ENCODE peak calls at places on chromosome 1, in four cellular contexts. One of them, this sample, is unnamed.
A peak's percentile ranks its signal among the peaks of the same experiment; 100 is the strongest.

GRCh38 chr1:22018583-22019559 is 17.4 kb downstream of the CELA3A start:
- DNase-seq in HepG2: no peak
- DNase-seq in K562: peak; percentile 86
- DNase-seq in A549: no peak
- DNase-seq in this sample: no peak

GRCh38 chr1:204493882-204494280 is 724 bp downstream of the PIK3C2B start:
- DNase-seq in HepG2: peak; percentile 85
- DNase-seq in K562: peak; percentile 71
- DNase-seq in A549: peak; percentile 58
- DNase-seq in this sample: no peak

GRCh38 chr1:97008226-97008625 is 286.6 kb downstream of the PTBP2 start:
- DNase-seq in HepG2: no peak
- DNase-seq in K562: no peak
- DNase-seq in A549: no peak
- DNase-seq in this sample: no peak

GRCh38 chr1:33097137-33097611 is 16.2 kb downstream of the AZIN2 start:
- DNase-seq in HepG2: no peak
- DNase-seq in K562: peak; percentile 69
- DNase-seq in A549: no peak
- DNase-seq in this sample: no peak

GRCh38 chr1:43207229-43207853 is 35.2 kb downstream of the CFAP57 start:
- DNase-seq in HepG2: no peak
- DNase-seq in K562: no peak
- DNase-seq in A549: peak; percentile 26
- DNase-seq in this sample: no peak

GRCh38 chr1:94927405-94928175 is 680 bp upstream of the CNN3 start:
- DNase-seq in HepG2: peak; percentile 59
- DNase-seq in K562: no peak
- DNase-seq in A549: no peak
- DNase-seq in this sample: no peak

GRCh38 chr1:33815061-33815460 is 48.8 kb upstream of the HMGB4 start:
- DNase-seq in HepG2: no peak
- DNase-seq in K562: no peak
- DNase-seq in A549: no peak
- DNase-seq in this sample: no peak

GRCh38 chr1:37478451-37478871 is 4.1 kb downstream of the ZC3H12A start:
- DNase-seq in HepG2: no peak
- DNase-seq in K562: peak; percentile 53
- DNase-seq in A549: no peak
- DNase-seq in this sample: no peak

GRCh38 chr1:31639543-31639942 is 5.1 kb downstream of the PEF1 start:
- DNase-seq in HepG2: no peak
- DNase-seq in K562: no peak
- DNase-seq in A549: no peak
- DNase-seq in this sample: no peak

DNA sequence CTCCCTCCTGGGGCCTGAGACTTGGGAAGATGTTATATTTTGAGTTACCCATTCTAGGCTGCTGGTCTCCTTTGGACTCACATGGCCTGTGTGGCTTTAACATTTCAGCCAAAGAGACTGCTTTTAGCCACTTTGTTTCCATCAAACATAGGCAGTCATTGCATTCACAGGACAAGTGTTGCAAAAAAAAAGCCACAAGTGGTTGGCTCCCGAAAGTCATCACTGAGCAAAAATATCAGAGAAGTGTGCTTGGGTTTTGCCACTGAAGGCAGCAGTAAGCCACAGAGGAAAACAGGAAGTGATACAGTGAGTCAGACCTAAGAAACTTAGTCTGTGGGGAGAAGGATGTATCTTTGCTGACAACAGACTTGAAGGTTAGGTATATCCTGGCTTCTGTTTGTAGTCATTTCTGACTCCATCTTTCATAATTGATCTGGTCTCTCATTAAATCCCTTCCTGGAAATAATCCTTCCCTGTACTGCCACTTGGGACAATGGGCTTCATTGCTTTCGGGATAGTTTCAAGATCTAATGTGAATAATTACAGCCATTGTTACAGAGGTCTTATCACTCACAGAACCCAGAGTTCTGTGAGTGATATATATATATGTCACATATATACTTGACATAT is 80.9 kb downstream of the COLGALT2 start:
- DNase-seq in HepG2: no peak
- DNase-seq in K562: peak; percentile 71
- DNase-seq in A549: no peak
- DNase-seq in this sample: no peak
- TF ChIP-seq CTCF in HepG2: no peak
- TF ChIP-seq CTCF in K562: peak; percentile 74
- TF ChIP-seq CTCF in A549: no peak
- TF ChIP-seq CTCF in this sample: no peak

GRCh38 chr1:2289607-2290006 is 61.5 kb downstream of the SKI start:
- DNase-seq in HepG2: no peak
- DNase-seq in K562: no peak
- DNase-seq in A549: no peak
- DNase-seq in this sample: no peak

GRCh38 chr1:2288308-2288707 is 60.2 kb downstream of the SKI start:
- DNase-seq in HepG2: no peak
- DNase-seq in K562: no peak
- DNase-seq in A549: no peak
- DNase-seq in this sample: no peak

GRCh38 chr1:2290595-2291510 is 62.7 kb downstream of the SKI start:
- DNase-seq in HepG2: no peak
- DNase-seq in K562: peak; percentile 79
- DNase-seq in A549: no peak
- DNase-seq in this sample: no peak

GRCh38 chr1:2288816-2289536 is 60.9 kb downstream of the SKI start:
- DNase-seq in HepG2: no peak
- DNase-seq in K562: no peak
- DNase-seq in A549: no peak
- DNase-seq in this sample: no peak

DNA sequence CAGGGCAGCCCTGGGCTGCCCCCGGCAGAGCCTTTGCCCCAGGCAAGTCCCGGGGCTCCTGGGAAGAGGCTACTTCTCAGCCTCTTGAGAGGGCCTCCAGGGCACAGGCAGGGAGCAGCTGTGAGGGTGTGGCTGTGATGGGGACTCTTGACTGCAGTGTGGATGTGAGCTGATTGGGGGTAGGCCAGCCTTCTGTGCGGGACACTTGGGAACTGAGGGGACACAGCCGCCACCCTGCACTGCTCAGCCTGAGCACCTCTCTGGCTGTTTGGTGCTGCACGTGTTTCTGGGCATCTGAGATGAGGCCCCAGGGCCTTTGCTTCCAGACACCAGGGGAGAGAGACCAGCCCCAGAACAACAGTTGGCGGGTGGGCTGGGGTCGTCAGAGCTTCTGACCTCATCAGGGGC is 62.1 kb downstream of the SKI start:
- DNase-seq in HepG2: no peak
- DNase-seq in K562: peak; percentile 36
- DNase-seq in A549: no peak
- DNase-seq in this sample: no peak
- TF ChIP-seq HMGXB4 in HepG2: no peak
- TF ChIP-seq HMGXB4 in K562: no peak
- TF ChIP-seq HMGXB4 in A549: no peak
- TF ChIP-seq HMGXB4 in this sample: no peak

GRCh38 chr1:182835811-182836210 is 3.3 kb upstream of the DHX9 start:
- DNase-seq in HepG2: no peak
- DNase-seq in K562: no peak
- DNase-seq in A549: no peak
- DNase-seq in this sample: no peak

GRCh38 chr1:182842265-182842664 is 3.1 kb downstream of the DHX9 start:
- DNase-seq in HepG2: no peak
- DNase-seq in K562: no peak
- DNase-seq in A549: no peak
- DNase-seq in this sample: no peak

GRCh38 chr1:182845379-182845778 is 6.2 kb downstream of the DHX9 start:
- DNase-seq in HepG2: no peak
- DNase-seq in K562: no peak
- DNase-seq in A549: no peak
- DNase-seq in this sample: no peak

GRCh38 chr1:182841368-182841988 is 2.3 kb downstream of the DHX9 start:
- DNase-seq in HepG2: peak; percentile 5
- DNase-seq in K562: peak; percentile 65
- DNase-seq in A549: peak; percentile 41
- DNase-seq in this sample: no peak

DNA sequence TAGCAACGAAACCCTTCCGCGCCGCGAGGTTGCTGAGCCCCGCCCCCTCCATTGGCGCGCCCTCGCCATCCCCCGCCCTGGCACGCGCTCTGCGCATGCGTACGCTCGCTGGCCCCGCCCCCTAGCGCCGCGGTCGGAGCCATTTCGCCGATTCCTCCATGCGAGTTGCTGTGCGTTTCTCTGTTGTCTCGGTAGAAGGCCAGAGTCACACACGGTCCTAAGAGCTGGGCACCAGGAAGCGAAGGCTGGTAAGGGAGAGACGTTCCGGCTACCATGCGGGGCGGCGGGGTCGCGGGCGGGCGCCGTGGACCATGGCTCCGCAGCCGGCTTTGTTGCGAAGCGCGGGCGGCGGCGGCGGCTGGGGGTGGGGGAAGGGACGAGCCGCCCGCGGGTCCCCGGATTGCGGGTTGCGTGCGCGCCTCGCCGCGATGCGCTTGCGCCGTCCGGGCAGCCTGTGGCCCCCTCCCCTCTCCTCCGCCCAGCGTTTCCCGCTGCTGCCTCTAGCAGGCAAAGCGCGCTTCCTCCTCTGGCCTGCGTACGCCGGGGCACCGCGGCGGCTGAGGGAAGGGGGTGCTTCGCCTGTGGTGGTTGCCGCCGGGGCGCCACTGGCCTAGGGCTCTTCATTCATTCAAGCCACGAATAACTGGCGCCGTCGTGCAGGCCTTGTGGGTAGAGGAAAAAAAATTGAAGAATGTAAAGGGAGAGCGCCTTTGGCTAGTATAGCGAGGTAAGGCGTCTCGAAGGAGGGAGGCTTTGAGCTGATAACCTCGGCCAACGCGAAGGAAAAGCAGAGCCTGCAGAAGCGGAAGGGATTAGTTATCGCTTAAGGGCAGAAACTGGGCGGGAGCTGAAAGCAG is at the start of gene DHX9:
- DNase-seq in HepG2: peak; percentile 78
- DNase-seq in K562: peak; percentile 96
- DNase-seq in A549: peak; percentile 85
- DNase-seq in this sample: peak; percentile 93
- TF ChIP-seq JUN in HepG2: no peak
- TF ChIP-seq JUN in K562: peak; percentile 83
- TF ChIP-seq JUN in A549: peak; percentile 99
- TF ChIP-seq JUN in this sample: no peak

GRCh38 chr1:29603622-29604021 is 367.3 kb downstream of the PTPRU start:
- DNase-seq in HepG2: no peak
- DNase-seq in K562: no peak
- DNase-seq in A549: no peak
- DNase-seq in this sample: no peak

GRCh38 chr1:29602203-29602602 is 365.9 kb downstream of the PTPRU start:
- DNase-seq in HepG2: no peak
- DNase-seq in K562: no peak
- DNase-seq in A549: no peak
- DNase-seq in this sample: no peak

GRCh38 chr1:29607236-29607635 is 370.9 kb downstream of the PTPRU start:
- DNase-seq in HepG2: no peak
- DNase-seq in K562: no peak
- DNase-seq in A549: no peak
- DNase-seq in this sample: no peak
- TF ChIP-seq CTCF in HepG2: no peak
- TF ChIP-seq CTCF in K562: no peak
- TF ChIP-seq CTCF in A549: no peak
- TF ChIP-seq CTCF in this sample: no peak

GRCh38 chr1:180421614-180422013 is 80.8 kb downstream of the ACBD6 start:
- DNase-seq in HepG2: no peak
- DNase-seq in K562: no peak
- DNase-seq in A549: no peak
- DNase-seq in this sample: no peak

GRCh38 chr1:180412583-180412982 is 89.8 kb downstream of the ACBD6 start:
- DNase-seq in HepG2: no peak
- DNase-seq in K562: no peak
- DNase-seq in A549: no peak
- DNase-seq in this sample: no peak

DNA sequence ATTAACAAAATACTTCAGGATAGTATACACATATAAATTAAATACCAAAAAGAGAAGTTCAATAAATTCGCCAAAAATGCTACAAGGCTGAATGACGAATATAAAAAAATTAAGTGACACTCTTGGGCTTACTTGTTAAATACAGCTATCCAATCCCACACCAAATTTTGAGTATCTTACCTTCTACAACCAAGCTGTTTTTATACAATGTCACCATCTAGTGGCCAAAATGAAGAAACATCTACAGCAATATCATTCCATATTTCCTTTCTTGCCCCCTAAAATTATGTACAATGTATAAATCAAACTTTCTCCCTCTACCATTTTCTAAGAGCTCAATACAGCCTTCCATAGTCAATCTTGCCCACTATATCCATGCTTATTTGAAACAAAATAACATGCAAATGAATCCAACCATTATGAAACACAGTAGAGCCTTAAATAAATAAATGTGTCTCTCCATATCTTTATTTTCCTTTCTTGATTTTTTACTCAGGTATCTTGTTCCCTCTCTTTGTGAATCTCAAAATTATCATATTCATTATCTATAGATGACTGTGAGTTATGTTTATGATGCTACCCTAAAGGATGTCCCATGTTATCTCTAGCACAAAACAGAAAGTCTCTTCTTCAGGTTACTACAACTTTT is 86.3 kb downstream of the ACBD6 start:
- DNase-seq in HepG2: peak; percentile 28
- DNase-seq in K562: peak; percentile 47
- DNase-seq in A549: peak; percentile 33
- DNase-seq in this sample: no peak
- TF ChIP-seq HMGXB4 in HepG2: no peak
- TF ChIP-seq HMGXB4 in K562: no peak
- TF ChIP-seq HMGXB4 in A549: no peak
- TF ChIP-seq HMGXB4 in this sample: no peak

GRCh38 chr1:223538921-223539445 is 126.5 kb downstream of the CAPN8 start:
- DNase-seq in HepG2: no peak
- DNase-seq in K562: no peak
- DNase-seq in A549: no peak
- DNase-seq in this sample: no peak

GRCh38 chr1:223545325-223545724 is 120.2 kb downstream of the CAPN8 start:
- DNase-seq in HepG2: no peak
- DNase-seq in K562: no peak
- DNase-seq in A549: no peak
- DNase-seq in this sample: no peak

GRCh38 chr1:223543559-223543958 is 121.9 kb downstream of the CAPN8 start:
- DNase-seq in HepG2: no peak
- DNase-seq in K562: no peak
- DNase-seq in A549: no peak
- DNase-seq in this sample: no peak

GRCh38 chr1:223542831-223543230 is 122.7 kb downstream of the CAPN8 start:
- DNase-seq in HepG2: no peak
- DNase-seq in K562: no peak
- DNase-seq in A549: no peak
- DNase-seq in this sample: no peak

GRCh38 chr1:223540485-223541106 is 124.9 kb downstream of the CAPN8 start:
- DNase-seq in HepG2: no peak
- DNase-seq in K562: no peak
- DNase-seq in A549: no peak
- DNase-seq in this sample: no peak
- TF ChIP-seq JUN in HepG2: no peak
- TF ChIP-seq JUN in K562: no peak
- TF ChIP-seq JUN in A549: no peak
- TF ChIP-seq JUN in this sample: no peak

This sample was measured in WTC11.